ENCODE peak calls at places on chromosomes 12 and 14, in seven cellular contexts. L is HCT116, M is GM23338, P is upper lobe of left lung, B is H1, T is HL-60, J is endothelial cell of umbilical vein. C is an unnamed sample.
A peak's percentile ranks its signal among the peaks of the same experiment; 100 is the strongest.

GRCh38 chr12:96189781-96190180 is 4.4 kb upstream of the ELK3 start:
- DNase-seq in J (no peak), B (no peak), P (no peak), T (no peak), M (no peak), L (no peak), C (no peak)

GRCh38 chr12:76057316-76057715 is 25.7 kb upstream of the PHLDA1 start:
- DNase-seq in P (peak; percentile 42), B (no peak), T (no peak), J (no peak), M (no peak), L (no peak), C (no peak)

GRCh38 chr12:69096669-69097364 is 142.6 kb upstream of the CPSF6 start:
- DNase-seq in P (no peak), M (no peak), J (peak; percentile 86), B (no peak), T (no peak), L (no peak), C (no peak)

GRCh38 chr12:126347421-126347820 is 1282.2 kb downstream of the AACS start:
- DNase-seq in J (no peak), T (no peak), M (peak; percentile 42), L (no peak), B (no peak), P (peak; percentile 5), C (no peak)

GRCh38 chr14:58746261-58746660 is 108.5 kb downstream of the DACT1 start:
- DNase-seq in T (no peak), L (peak; percentile 69), P (no peak), M (no peak), J (no peak), B (no peak), C (no peak)

GRCh38 chr14:61573748-61574513 is 121.4 kb upstream of the HIF1A start:
- DNase-seq in P (no peak), L (no peak), J (no peak), M (no peak), B (no peak), T (no peak), C (no peak)

GRCh38 chr14:35252485-35252884 is 39.7 kb upstream of the PSMA6 start:
- DNase-seq in T (no peak), L (no peak), M (no peak), P (no peak), J (no peak), B (no peak), C (no peak)

GRCh38 chr14:100640481-100641273 is 53.5 kb upstream of the BEGAIN start:
- DNase-seq in M (no peak), L (no peak), J (no peak), P (no peak), T (peak; percentile 76), B (no peak), C (no peak)

GRCh38 chr12:130177615-130178014 is 15.4 kb downstream of the FZD10 start:
- DNase-seq in L (no peak), T (no peak), P (no peak), J (no peak), M (no peak), B (no peak), C (no peak)

GRCh38 chr12:66594688-66595087 is 84.2 kb downstream of the GRIP1 start:
- DNase-seq in B (no peak), T (no peak), M (no peak), J (no peak), P (no peak), L (no peak), C (no peak)

GRCh38 chr12:131116437-131117117 is 162.9 kb downstream of the ADGRD1 start:
- DNase-seq in T (no peak), P (peak; percentile 63), M (peak; percentile 72), B (no peak), L (no peak), J (no peak), C (peak; percentile 60)

GRCh38 chr12:105013892-105014291 is 27.8 kb downstream of the NOPCHAP1 start:
- DNase-seq in B (no peak), P (no peak), L (no peak), M (no peak), J (no peak), T (peak; percentile 23), C (no peak)

GRCh38 chr14:55747186-55747585 is 167.2 kb downstream of the KTN1 start:
- DNase-seq in P (no peak), M (no peak), J (no peak), L (no peak), B (no peak), T (no peak), C (no peak)

GRCh38 chr12:74890237-74890599 is 319.4 kb downstream of the KCNC2 start:
- DNase-seq in B (no peak), M (peak; percentile 8), L (peak; percentile 73), J (peak; percentile 79), T (no peak), P (no peak), C (no peak)

GRCh38 chr12:119055977-119056376 is 74.6 kb downstream of the SRRM4 start:
- DNase-seq in P (no peak), J (no peak), L (no peak), M (no peak), T (no peak), B (no peak), C (no peak)

GRCh38 chr12:10211101-10211974 is 1.3 kb upstream of the GABARAPL1 start:
- DNase-seq in B (no peak), T (no peak), J (no peak), M (peak; percentile 8), L (no peak), P (no peak), C (peak; percentile 66)

GRCh38 chr12:109626378-109627115 is 53.0 kb downstream of the MVK start:
- DNase-seq in P (no peak), M (no peak), L (no peak), B (no peak), T (no peak), J (no peak), C (no peak)

GRCh38 chr12:12733118-12733517 is 15.9 kb downstream of the CDKN1B start:
- DNase-seq in B (no peak), P (no peak), T (no peak), M (no peak), J (no peak), L (no peak), C (no peak)

GRCh38 chr12:93315907-93316622 is 61.7 kb upstream of the NUDT4 start:
- DNase-seq in L (no peak), P (no peak), M (no peak), T (no peak), B (no peak), J (peak; percentile 33), C (no peak)

GRCh38 chr12:93315385-93315906 is 62.3 kb upstream of the NUDT4 start:
- DNase-seq in L (no peak), B (no peak), M (peak; percentile 27), T (no peak), P (no peak), J (no peak), C (no peak)

GRCh38 chr12:93311827-93312226 is 65.9 kb upstream of the NUDT4 start:
- DNase-seq in T (no peak), B (no peak), P (no peak), L (no peak), M (no peak), J (no peak), C (no peak)

GRCh38 chr12:93316623-93316971 is 61.1 kb upstream of the NUDT4 start:
- DNase-seq in J (no peak), P (no peak), B (no peak), T (no peak), L (no peak), M (no peak), C (no peak)

GRCh38 chr12:93314177-93314497 is 63.6 kb upstream of the NUDT4 start:
- DNase-seq in B (no peak), L (no peak), T (no peak), P (no peak), J (no peak), M (no peak), C (no peak)
- TF ChIP-seq POLR2AphosphoS5 in B (no peak), L (no peak), T (no peak), P (no peak), J (no peak), M (no peak), C (no peak)

GRCh38 chr12:95100264-95101190 is 27.1 kb upstream of the NR2C1 start:
- DNase-seq in L (no peak), P (no peak), J (no peak), T (no peak), M (no peak), B (no peak), C (no peak)
- TF ChIP-seq POLR2AphosphoS5 in L (no peak), P (no peak), J (no peak), T (no peak), M (no peak), B (no peak), C (no peak)

DNA sequence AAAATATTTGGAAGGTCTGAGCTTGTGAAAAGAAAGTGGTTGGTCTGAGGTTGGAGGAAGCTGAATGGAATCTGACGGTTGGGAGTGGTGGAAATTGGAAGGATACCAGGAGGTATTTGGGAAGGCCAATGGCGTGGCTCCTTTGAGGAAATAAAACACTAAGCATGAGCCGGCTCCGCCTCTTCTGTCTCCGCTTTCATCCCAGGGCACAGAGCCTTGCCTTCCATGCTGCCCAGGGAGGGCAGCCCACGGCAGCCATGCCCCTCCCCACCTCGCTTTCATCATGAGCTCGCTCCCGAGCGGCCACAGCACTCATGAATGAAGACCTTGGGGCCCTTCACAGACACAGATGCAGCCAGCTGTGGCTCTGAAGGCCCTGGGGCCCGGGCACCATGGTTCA is 36.2 kb downstream of the HSP90AA1 start:
- DNase-seq in P (no peak), T (no peak), L (no peak), M (no peak), J (no peak), B (no peak), C (no peak)
- TF ChIP-seq POLR2AphosphoS5 in P (no peak), T (no peak), L (no peak), M (no peak), J (no peak), B (no peak), C (no peak)

GRCh38 chr14:33950320-33951182 is at the start of gene EGLN3:
- DNase-seq in L (peak; percentile 68), J (peak; percentile 78), B (peak; percentile 77), P (peak; percentile 97), T (peak; percentile 51), M (peak; percentile 96), C (peak; percentile 92)

GRCh38 chr14:33954016-33954598 is 3.2 kb upstream of the EGLN3 start:
- DNase-seq in M (no peak), B (no peak), P (no peak), J (no peak), T (no peak), L (no peak), C (no peak)

GRCh38 chr14:33952541-33952940 is 1.7 kb upstream of the EGLN3 start:
- DNase-seq in B (no peak), T (no peak), P (no peak), M (no peak), J (no peak), L (no peak), C (no peak)

GRCh38 chr14:33949051-33950037 is 1.5 kb downstream of the EGLN3 start:
- DNase-seq in P (no peak), L (no peak), M (peak; percentile 51), B (no peak), J (no peak), T (no peak), C (no peak)

GRCh38 chr14:33951183-33951840 is 438 bp upstream of the EGLN3 start:
- DNase-seq in B (no peak), M (peak; percentile 28), J (no peak), L (no peak), P (no peak), T (no peak), C (no peak)
- TF ChIP-seq POLR2AphosphoS5 in B (no peak), M (no peak), J (no peak), L (no peak), P (no peak), T (no peak), C (no peak)

C was measured in suprapubic skin.